ENCODE peak calls at places on chromosomes 4 and X, in ten cellular contexts. D is IMR-90, Z is OCI-LY7, Y is fibroblast of lung, R is endodermal cell, S is colonic mucosa, W is cardiac muscle cell, J is ovary, U is lower lobe of right lung, Q is neural progenitor cell. O is an unnamed sample.

GRCh38 chrX:133183806-133184205 is 34.3 kb downstream of the TFDP3 start:
- DNase-seq in Q (no peak), S (no peak), J (no peak), Z (no peak), R (no peak), U (no peak), Y (no peak), D (no peak), W (no peak), O (no peak)

GRCh38 chr4:16278178-16278577 is 51.9 kb upstream of the TAPT1 start:
- DNase-seq in Y (no peak), Q (no peak), S (no peak), D (no peak), W (no peak), J (no peak), U (no peak), Z (no peak), R (no peak), O (no peak)

GRCh38 chr4:171880136-171880535 is 66.9 kb downstream of the GALNTL6 start:
- DNase-seq in U (no peak), W (no peak), Z (no peak), D (peak; percentile 0), S (no peak), R (no peak), Y (peak; percentile 90), J (no peak), Q (peak; percentile 1), O (no peak)

GRCh38 chr4:42280327-42281095 is 116.8 kb upstream of the SHISA3 start:
- DNase-seq in S (no peak), J (no peak), W (peak; percentile 35), R (peak; percentile 58), D (peak; percentile 21), Q (peak; percentile 39), U (no peak), Y (no peak), Z (peak; percentile 53), O (peak; percentile 55)

GRCh38 chr4:2425386-2426068 is 6.8 kb downstream of the CFAP99 start:
- DNase-seq in Y (no peak), Q (no peak), S (no peak), J (no peak), R (no peak), W (no peak), U (no peak), Z (no peak), D (no peak), O (no peak)

GRCh38 chr4:101009471-101009870 is 337.9 kb downstream of the PPP3CA start:
- DNase-seq in U (no peak), D (no peak), J (no peak), Z (no peak), W (no peak), S (no peak), Y (no peak), Q (no peak), R (no peak), O (no peak)

GRCh38 chrX:11899091-11899490 is 141.1 kb downstream of the MSL3 start:
- DNase-seq in S (no peak), U (no peak), D (no peak), W (no peak), R (no peak), Q (no peak), J (no peak), Z (no peak), Y (peak; percentile 75), O (no peak)

GRCh38 chr4:55018978-55019377 is 106.4 kb downstream of the KDR start:
- DNase-seq in S (no peak), Z (no peak), Q (no peak), R (no peak), J (no peak), Y (no peak), U (no peak), W (no peak), D (no peak), O (no peak)

GRCh38 chr4:6986781-6987565 is 56.2 kb upstream of the TADA2B start:
- DNase-seq in U (peak; percentile 96), S (peak; percentile 96), Y (peak; percentile 90), W (peak; percentile 98), J (peak; percentile 97), D (peak; percentile 90), Z (peak; percentile 96), Q (peak; percentile 99), R (peak; percentile 98), O (peak; percentile 97)

GRCh38 chr4:6987566-6987920 is 55.6 kb upstream of the TADA2B start:
- DNase-seq in Y (peak; percentile 38), D (peak; percentile 37), U (no peak), Q (peak; percentile 68), W (peak; percentile 43), J (no peak), Z (peak; percentile 26), S (no peak), R (peak; percentile 75), O (no peak)

GRCh38 chr4:6986067-6986780 is 56.9 kb upstream of the TADA2B start:
- DNase-seq in Q (peak; percentile 69), U (peak; percentile 64), R (peak; percentile 74), W (peak; percentile 22), J (no peak), S (peak; percentile 49), D (peak; percentile 84), Y (peak; percentile 83), Z (no peak), O (peak; percentile 69)

GRCh38 chr4:6989331-6989923 is 53.7 kb upstream of the TADA2B start:
- DNase-seq in Z (no peak), Y (no peak), S (no peak), Q (no peak), R (no peak), U (no peak), D (no peak), J (no peak), W (no peak), O (no peak)

GRCh38 chr4:6988016-6988715 is 55.0 kb upstream of the TADA2B start:
- DNase-seq in Q (no peak), Y (no peak), S (no peak), U (no peak), D (no peak), Z (no peak), J (no peak), R (no peak), W (no peak), O (no peak)
- H3K4me1 ChIP-seq in Q (peaks cover 32% of the 10 kb centered on the region), Y (peaks cover 8% of the 10 kb centered on the region), S (peaks cover 14% of the 10 kb centered on the region), U (peaks cover 76% of the 10 kb centered on the region), D (peaks cover 19% of the 10 kb centered on the region), Z (peaks cover 37% of the 10 kb centered on the region), J (peaks cover 7% of the 10 kb centered on the region), R (peaks cover 22% of the 10 kb centered on the region), W (peaks cover 24% of the 10 kb centered on the region), O (peaks cover 3% of the 10 kb centered on the region)

GRCh38 chr4:602559-602942 is 22.8 kb upstream of the PDE6B start:
- DNase-seq in Z (peak; percentile 55), R (peak; percentile 99), J (no peak), D (no peak), W (peak; percentile 80), U (peak; percentile 77), Y (no peak), Q (peak; percentile 88), S (peak; percentile 83), O (peak; percentile 62)

GRCh38 chr4:598925-599324 is 22.8 kb upstream of the TMEM271 start:
- DNase-seq in W (no peak), R (no peak), Q (no peak), U (no peak), J (no peak), D (no peak), S (no peak), Z (no peak), Y (no peak), O (no peak)

GRCh38 chr4:601612-602558 is 23.5 kb upstream of the PDE6B start:
- DNase-seq in S (no peak), Z (no peak), R (no peak), W (no peak), J (no peak), D (no peak), Q (no peak), Y (no peak), U (no peak), O (no peak)

GRCh38 chr4:600850-601515 is 24.4 kb upstream of the PDE6B start:
- DNase-seq in U (no peak), S (no peak), J (no peak), Q (no peak), D (no peak), Z (no peak), R (no peak), W (no peak), Y (no peak), O (no peak)

GRCh38 chr4:600166-600565 is 24.1 kb upstream of the TMEM271 start:
- DNase-seq in Y (no peak), D (no peak), W (no peak), S (no peak), U (no peak), Z (no peak), R (no peak), J (no peak), Q (no peak), O (no peak)
- H3K9me3 ChIP-seq in Y (no peaks in the 10 kb centered on the region), D (peaks cover 6% of the 10 kb centered on the region), W (no peaks in the 10 kb centered on the region), S (no peaks in the 10 kb centered on the region), U (no peaks in the 10 kb centered on the region), Z (no peaks in the 10 kb centered on the region), R (no peaks in the 10 kb centered on the region), J (no peaks in the 10 kb centered on the region), Q (no peaks in the 10 kb centered on the region), O (peaks cover 4% of the 10 kb centered on the region)

DNA sequence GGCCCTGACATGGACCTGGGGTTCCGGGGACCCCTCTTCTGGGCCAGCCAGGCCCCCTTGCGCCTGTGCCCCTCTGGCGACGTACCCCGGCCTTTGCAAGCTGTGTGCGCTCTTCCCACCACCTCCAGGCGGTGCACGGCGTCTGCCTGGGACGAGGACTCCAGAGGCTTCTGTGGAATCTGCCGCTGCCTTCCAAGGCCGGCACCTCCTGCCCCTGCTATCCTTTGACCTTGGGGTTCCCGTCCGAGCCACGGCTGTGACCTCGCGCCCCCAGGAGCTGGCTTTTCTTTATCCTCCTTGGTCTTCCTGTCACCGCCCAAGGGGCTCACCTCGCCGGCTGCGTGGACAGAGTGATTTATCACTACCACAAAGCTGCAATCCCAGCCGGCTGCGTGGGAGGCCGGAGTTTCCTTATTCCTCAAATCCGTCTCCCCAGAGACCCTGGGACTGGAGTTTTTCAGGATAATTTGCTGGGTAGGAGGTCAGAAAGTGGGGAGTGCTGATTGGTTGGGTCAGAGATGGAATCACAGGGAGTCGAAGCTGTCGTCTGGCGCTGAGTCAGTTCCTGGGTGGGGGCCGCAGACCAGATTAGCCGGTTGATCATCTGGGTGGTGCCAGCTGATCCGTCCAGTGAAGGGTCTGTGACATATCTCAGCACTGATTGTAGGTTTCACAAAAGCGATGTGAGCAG is 19.9 kb upstream of the PLCXD1 start:
- DNase-seq in D (peak; percentile 23), S (peak; percentile 15), Z (no peak), W (no peak), R (peak; percentile 83), J (peak; percentile 43), U (peak; percentile 46), Q (no peak), Y (peak; percentile 46), O (peak; percentile 63)
- TF ChIP-seq CTCF in D (no peak), S (no peak), Z (no peak), W (peak; percentile 26), R (peak; percentile 25), J (no peak), U (no peak), Q (no peak), Y (no peak), O (no peak)

DNA sequence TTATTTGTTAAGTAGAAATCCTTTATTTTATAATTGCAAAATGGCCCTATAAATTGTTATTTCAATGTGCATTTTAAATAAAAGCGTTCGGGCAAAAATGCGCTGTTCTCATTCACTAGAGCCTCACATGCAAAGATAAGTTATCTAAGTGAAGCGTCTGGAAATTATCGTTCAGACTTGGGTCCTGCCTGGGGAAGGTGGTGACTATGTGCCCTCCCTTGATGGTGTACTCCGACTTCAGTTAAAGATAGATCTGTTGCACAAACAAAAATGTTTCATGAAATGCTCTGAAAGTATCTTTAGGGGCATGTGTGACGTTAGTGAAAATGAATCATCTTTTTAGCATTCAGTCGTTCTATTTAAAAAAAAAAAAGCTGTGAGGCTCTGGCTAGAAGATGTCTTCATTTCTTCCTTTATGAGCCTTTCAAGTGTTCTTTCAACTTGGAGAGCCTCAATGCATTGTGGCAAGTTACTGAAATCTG is 82.8 kb downstream of the AFF1 start:
- DNase-seq in R (no peak), Z (no peak), Y (peak; percentile 84), W (no peak), D (peak; percentile 88), S (no peak), J (no peak), U (no peak), Q (no peak), O (no peak)
- H3K4me1 ChIP-seq in R (peaks cover 44% of the 10 kb centered on the region), Z (peaks cover 76% of the 10 kb centered on the region), Y (peaks cover 4% of the 10 kb centered on the region), W (peaks cover 56% of the 10 kb centered on the region), D (peaks cover 10% of the 10 kb centered on the region), S (no peaks in the 10 kb centered on the region), J (peaks cover 15% of the 10 kb centered on the region), U (peaks cover 85% of the 10 kb centered on the region), Q (peaks cover 26% of the 10 kb centered on the region), O (peaks cover 42% of the 10 kb centered on the region)

O was measured in BE2C.